ENCODE peak calls at places on chromosomes 5 and 9, in six cellular contexts. D is trophoblast cell, I is SK-N-SH, P is A549, E is epithelial cell of prostate, Q is colonic mucosa. Y is an unnamed sample.

GRCh38 chr5:180652771-180653170 is 3.4 kb upstream of the FLT4 start:
- DNase-seq in D (no peak), I (no peak), P (no peak), E (no peak), Q (no peak), Y (peak; percentile 28)

GRCh38 chr9:101510344-101510940 is 23.2 kb upstream of the RNF20 start:
- DNase-seq in D (no peak), I (no peak), P (no peak), E (no peak), Q (no peak), Y (no peak)

GRCh38 chr9:109826554-109826953 is 46.6 kb downstream of the PALM2AKAP2 start:
- DNase-seq in D (no peak), I (no peak), P (no peak), E (no peak), Q (no peak), Y (no peak)

GRCh38 chr9:97906236-97906831 is 16.0 kb downstream of the TRMO start:
- DNase-seq in D (peak; percentile 23), I (no peak), P (no peak), E (no peak), Q (no peak), Y (no peak)

GRCh38 chr5:102589661-102590060 is 90.9 kb upstream of the SLCO6A1 start:
- DNase-seq in D (no peak), I (no peak), P (no peak), E (peak; percentile 26), Q (no peak), Y (no peak)

GRCh38 chr5:166758151-166758550 is 1533.3 kb upstream of the WWC1 start:
- DNase-seq in D (peak; percentile 9), I (no peak), P (no peak), E (no peak), Q (no peak), Y (no peak)

GRCh38 chr5:102888483-102888882 is 133.4 kb downstream of the PAM start:
- DNase-seq in D (no peak), I (no peak), P (no peak), E (no peak), Q (no peak), Y (no peak)

GRCh38 chr9:111728617-111729366 is 65.9 kb downstream of the SHOC1 start:
- DNase-seq in D (peak; percentile 14), I (no peak), P (peak; percentile 88), E (peak; percentile 87), Q (no peak), Y (no peak)

GRCh38 chr5:168261212-168261575 is 30.3 kb upstream of the WWC1 start:
- DNase-seq in D (no peak), I (no peak), P (no peak), E (no peak), Q (no peak), Y (no peak)

GRCh38 chr5:136034492-136034891 is 5.7 kb downstream of the TGFBI start:
- DNase-seq in D (no peak), I (no peak), P (no peak), E (no peak), Q (no peak), Y (no peak)

GRCh38 chr5:141879941-141880738 is 1.9 kb upstream of the PCDH1 start:
- DNase-seq in D (no peak), I (peak; percentile 12), P (no peak), E (no peak), Q (no peak), Y (peak; percentile 69)

GRCh38 chr5:74042559-74043357 is 416.8 kb downstream of the ARHGEF28 start:
- DNase-seq in D (peak; percentile 64), I (no peak), P (peak; percentile 50), E (no peak), Q (no peak), Y (no peak)

GRCh38 chr9:125428060-125428481 is 166.4 kb downstream of the GAPVD1 start:
- DNase-seq in D (peak; percentile 38), I (peak; percentile 49), P (peak; percentile 42), E (no peak), Q (no peak), Y (no peak)

GRCh38 chr5:146334074-146334533 is 4.5 kb upstream of the POU4F3 start:
- DNase-seq in D (no peak), I (no peak), P (no peak), E (no peak), Q (no peak), Y (no peak)

GRCh38 chr5:146703899-146704298 is 174.7 kb downstream of the PPP2R2B start:
- DNase-seq in D (no peak), I (no peak), P (no peak), E (peak; percentile 84), Q (no peak), Y (no peak)

GRCh38 chr9:135410421-135410820 is 69.2 kb upstream of the PPP1R26 start:
- DNase-seq in D (no peak), I (peak; percentile 7), P (no peak), E (no peak), Q (no peak), Y (no peak)

GRCh38 chr5:157612071-157612476 is 36.5 kb upstream of the ADAM19 start:
- DNase-seq in D (no peak), I (no peak), P (no peak), E (peak; percentile 66), Q (no peak), Y (no peak)

GRCh38 chr5:122972877-122973276 is 63.6 kb downstream of the PPIC start:
- DNase-seq in D (no peak), I (no peak), P (no peak), E (no peak), Q (no peak), Y (no peak)

GRCh38 chr5:93305984-93306383 is 275.0 kb downstream of the NR2F1-AS1 start:
- DNase-seq in D (no peak), I (no peak), P (no peak), E (no peak), Q (no peak), Y (no peak)

GRCh38 chr5:86806206-86806605 is 188.5 kb downstream of the COX7C start:
- DNase-seq in D (no peak), I (no peak), P (peak; percentile 1), E (no peak), Q (no peak), Y (no peak)

GRCh38 chr9:134204991-134205578 is 40.7 kb upstream of the RNU6ATAC start:
- DNase-seq in D (no peak), I (no peak), P (no peak), E (no peak), Q (no peak), Y (no peak)

DNA sequence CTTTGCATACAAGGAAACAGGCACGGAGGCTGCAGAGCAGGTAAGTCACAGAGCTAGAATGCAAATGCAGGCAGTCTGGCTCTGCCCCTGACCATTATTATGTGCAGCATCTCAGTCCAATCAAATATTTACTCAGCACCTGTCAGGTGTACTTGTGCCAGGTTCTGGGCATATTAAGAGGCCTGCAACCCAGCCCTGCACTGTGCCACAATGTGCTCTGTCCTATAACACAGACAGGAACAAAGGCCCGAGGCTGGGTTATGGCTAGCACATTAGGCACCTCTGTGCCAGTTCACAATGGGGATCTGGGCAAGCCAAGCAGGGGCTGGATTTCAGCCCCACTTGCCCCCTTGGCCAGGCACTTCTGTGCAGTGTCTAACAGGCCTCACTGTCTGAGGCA is 14.0 kb downstream of the ARL15 start:
- DNase-seq in D (no peak), I (no peak), P (no peak), E (no peak), Q (peak; percentile 67), Y (no peak)
- H3K27ac ChIP-seq in D (no peak overlapping the region), I (no peak overlapping the region), P (no peak overlapping the region), E (no peak overlapping the region), Q (peak overlapping the region; percentile 60), Y (no peak overlapping the region)

GRCh38 chr5:124741711-124742496 is 4.5 kb downstream of the ZNF608 start:
- DNase-seq in D (no peak), I (no peak), P (no peak), E (peak; percentile 71), Q (peak; percentile 65), Y (no peak)

GRCh38 chr5:124740991-124741583 is 5.4 kb downstream of the ZNF608 start:
- DNase-seq in D (no peak), I (no peak), P (no peak), E (peak; percentile 82), Q (no peak), Y (no peak)

GRCh38 chr5:124738751-124739559 is 7.5 kb downstream of the ZNF608 start:
- DNase-seq in D (peak; percentile 21), I (peak; percentile 81), P (no peak), E (no peak), Q (no peak), Y (no peak)

GRCh38 chr5:124737651-124738050 is 8.8 kb downstream of the ZNF608 start:
- DNase-seq in D (no peak), I (no peak), P (no peak), E (no peak), Q (no peak), Y (no peak)

GRCh38 chr5:124740055-124740454 is 6.4 kb downstream of the ZNF608 start:
- DNase-seq in D (no peak), I (no peak), P (no peak), E (no peak), Q (no peak), Y (no peak)
- H3K27ac ChIP-seq in D (no peak overlapping the region), I (no peak overlapping the region), P (no peak overlapping the region), E (no peak overlapping the region), Q (no peak overlapping the region), Y (no peak overlapping the region)

DNA sequence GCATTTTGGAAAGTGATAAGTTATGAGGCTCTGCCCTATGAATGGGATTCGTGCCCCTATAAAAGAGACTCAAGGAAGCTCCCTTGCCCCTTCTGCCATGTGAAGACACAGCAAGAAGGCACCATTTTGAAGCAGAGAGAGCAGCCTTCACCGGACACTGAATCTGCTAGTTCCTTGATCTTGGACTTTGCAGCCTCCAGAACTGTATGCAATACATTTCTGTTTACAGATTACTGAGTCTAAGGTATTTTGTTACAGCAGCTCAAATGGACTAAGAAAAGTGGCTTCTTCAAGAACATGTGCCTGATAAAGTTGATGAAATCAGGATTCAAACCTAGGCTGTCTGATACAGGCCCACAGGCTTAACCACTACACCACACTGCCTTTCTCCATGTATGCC is 131.6 kb upstream of the MAP3K1 start:
- DNase-seq in D (no peak), I (no peak), P (no peak), E (no peak), Q (no peak), Y (no peak)
- H3K27ac ChIP-seq in D (no peak overlapping the region), I (no peak overlapping the region), P (no peak overlapping the region), E (no peak overlapping the region), Q (no peak overlapping the region), Y (no peak overlapping the region)

DNA sequence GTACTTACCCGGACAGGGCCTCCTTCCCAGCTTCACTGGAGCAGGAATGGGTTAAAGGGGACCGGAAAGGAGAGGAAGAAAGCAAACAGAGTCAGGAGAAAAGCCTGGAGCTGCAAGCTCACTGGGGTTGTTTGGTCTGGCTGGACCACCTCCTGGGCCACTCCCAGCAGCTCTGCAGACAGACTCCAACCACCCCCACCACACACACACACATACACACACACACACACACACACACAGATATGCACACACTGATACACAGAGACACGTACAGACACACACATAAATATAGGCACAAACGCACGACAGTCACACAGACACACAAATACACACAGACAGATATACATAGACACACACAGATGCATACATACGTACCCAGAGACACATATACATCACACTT is 34.9 kb upstream of the SYNPO start:
- DNase-seq in D (no peak), I (no peak), P (peak; percentile 19), E (no peak), Q (no peak), Y (no peak)
- H3K27ac ChIP-seq in D (no peak overlapping the region), I (no peak overlapping the region), P (no peak overlapping the region), E (no peak overlapping the region), Q (no peak overlapping the region), Y (no peak overlapping the region)

DNA sequence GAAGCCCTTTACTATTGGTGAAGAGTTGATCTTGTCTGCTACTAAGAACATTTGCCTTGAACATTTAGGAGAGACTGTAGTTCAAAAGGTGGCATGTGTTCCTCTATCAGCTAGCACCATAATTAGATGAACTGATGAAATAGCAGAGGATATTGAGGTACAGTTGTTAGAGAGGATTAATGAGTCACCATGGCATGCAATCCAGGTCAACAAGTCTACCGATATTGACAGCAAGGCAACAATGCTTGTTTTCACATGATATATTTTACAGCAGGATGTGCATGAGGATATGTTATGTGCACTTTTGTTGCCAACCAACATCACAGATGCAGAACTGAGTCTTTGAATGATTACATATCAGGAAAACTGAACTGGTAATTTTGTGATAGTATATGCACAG is 134.3 kb upstream of the CDH9 start:
- DNase-seq in D (no peak), I (no peak), P (no peak), E (no peak), Q (no peak), Y (no peak)
- H3K27ac ChIP-seq in D (no peak overlapping the region), I (no peak overlapping the region), P (no peak overlapping the region), E (peak overlapping the region; percentile 34), Q (no peak overlapping the region), Y (no peak overlapping the region)

Y was measured in dorsolateral prefrontal cortex.